ENCODE peak calls at places on chromosomes 13 and 19, in seven cellular contexts. One of them, this sample, is unnamed.

GRCh38 chr13:36360863-36361262 is 14.7 kb upstream of the SPART start:
- DNase-seq in GM23248: no peak
- DNase-seq in A549: no peak
- DNase-seq in GM12864: no peak
- DNase-seq in GM12878: no peak
- DNase-seq in breast epithelium: no peak
- DNase-seq in lower lobe of right lung: no peak
- DNase-seq in this sample: no peak

GRCh38 chr19:12985049-12985776 is 10.1 kb upstream of the NFIX start:
- DNase-seq in GM23248: peak; percentile 88
- DNase-seq in A549: no peak
- DNase-seq in GM12864: no peak
- DNase-seq in GM12878: no peak
- DNase-seq in breast epithelium: no peak
- DNase-seq in lower lobe of right lung: no peak
- DNase-seq in this sample: peak; percentile 44

GRCh38 chr19:40441719-40442253 is 2.3 kb downstream of the SERTAD3 start:
- DNase-seq in GM23248: no peak
- DNase-seq in A549: no peak
- DNase-seq in GM12864: no peak
- DNase-seq in GM12878: no peak
- DNase-seq in breast epithelium: no peak
- DNase-seq in lower lobe of right lung: no peak
- DNase-seq in this sample: no peak

GRCh38 chr19:40609561-40610395 is 8.6 kb downstream of the LTBP4 start:
- DNase-seq in GM23248: peak; percentile 94
- DNase-seq in A549: peak; percentile 93
- DNase-seq in GM12864: peak; percentile 79
- DNase-seq in GM12878: peak; percentile 70
- DNase-seq in breast epithelium: peak; percentile 94
- DNase-seq in lower lobe of right lung: peak; percentile 95
- DNase-seq in this sample: no peak

GRCh38 chr13:98141938-98142426 is 912 bp upstream of the FARP1 start:
- DNase-seq in GM23248: no peak
- DNase-seq in A549: no peak
- DNase-seq in GM12864: no peak
- DNase-seq in GM12878: no peak
- DNase-seq in breast epithelium: no peak
- DNase-seq in lower lobe of right lung: peak; percentile 58
- DNase-seq in this sample: no peak

GRCh38 chr19:2719910-2720776 is 1.0 kb downstream of the DIRAS1 start:
- DNase-seq in GM23248: peak; percentile 85
- DNase-seq in A549: no peak
- DNase-seq in GM12864: no peak
- DNase-seq in GM12878: no peak
- DNase-seq in breast epithelium: no peak
- DNase-seq in lower lobe of right lung: peak; percentile 44
- DNase-seq in this sample: no peak

GRCh38 chr13:28537149-28537548 is 42.2 kb upstream of the FLT1 start:
- DNase-seq in GM23248: no peak
- DNase-seq in A549: no peak
- DNase-seq in GM12864: no peak
- DNase-seq in GM12878: no peak
- DNase-seq in breast epithelium: no peak
- DNase-seq in lower lobe of right lung: no peak
- DNase-seq in this sample: no peak

GRCh38 chr13:25136872-25137623 is 35.0 kb downstream of the AMER2 start:
- DNase-seq in GM23248: no peak
- DNase-seq in A549: no peak
- DNase-seq in GM12864: no peak
- DNase-seq in GM12878: no peak
- DNase-seq in breast epithelium: no peak
- DNase-seq in lower lobe of right lung: no peak
- DNase-seq in this sample: no peak

GRCh38 chr19:51002542-51003311 is 1.3 kb upstream of the KLK8 start:
- DNase-seq in GM23248: peak; percentile 27
- DNase-seq in A549: peak; percentile 92
- DNase-seq in GM12864: no peak
- DNase-seq in GM12878: no peak
- DNase-seq in breast epithelium: no peak
- DNase-seq in lower lobe of right lung: no peak
- DNase-seq in this sample: no peak

GRCh38 chr13:48155850-48156249 is 60.9 kb upstream of the MED4 start:
- DNase-seq in GM23248: peak; percentile 82
- DNase-seq in A549: peak; percentile 23
- DNase-seq in GM12864: no peak
- DNase-seq in GM12878: peak; percentile 24
- DNase-seq in breast epithelium: no peak
- DNase-seq in lower lobe of right lung: no peak
- DNase-seq in this sample: peak; percentile 36

GRCh38 chr19:44847144-44848035 is 1.3 kb downstream of the NECTIN2 start:
- DNase-seq in GM23248: peak; percentile 80
- DNase-seq in A549: peak; percentile 64
- DNase-seq in GM12864: no peak
- DNase-seq in GM12878: no peak
- DNase-seq in breast epithelium: peak; percentile 88
- DNase-seq in lower lobe of right lung: peak; percentile 85
- DNase-seq in this sample: no peak

GRCh38 chr13:112680741-112681360 is 9.0 kb upstream of the ATP11A start:
- DNase-seq in GM23248: no peak
- DNase-seq in A549: no peak
- DNase-seq in GM12864: no peak
- DNase-seq in GM12878: no peak
- DNase-seq in breast epithelium: no peak
- DNase-seq in lower lobe of right lung: peak; percentile 23
- DNase-seq in this sample: no peak

GRCh38 chr13:27970382-27971235 is 1.5 kb upstream of the CDX2 start:
- DNase-seq in GM23248: no peak
- DNase-seq in A549: no peak
- DNase-seq in GM12864: no peak
- DNase-seq in GM12878: no peak
- DNase-seq in breast epithelium: no peak
- DNase-seq in lower lobe of right lung: no peak
- DNase-seq in this sample: no peak

GRCh38 chr13:67278230-67278629 is 48.1 kb upstream of the PCDH9 start:
- DNase-seq in GM23248: peak; percentile 52
- DNase-seq in A549: no peak
- DNase-seq in GM12864: no peak
- DNase-seq in GM12878: no peak
- DNase-seq in breast epithelium: no peak
- DNase-seq in lower lobe of right lung: no peak
- DNase-seq in this sample: peak; percentile 98

GRCh38 chr19:32287811-32288227 is 57.6 kb upstream of the ZNF507 start:
- DNase-seq in GM23248: peak; percentile 76
- DNase-seq in A549: peak; percentile 87
- DNase-seq in GM12864: no peak
- DNase-seq in GM12878: no peak
- DNase-seq in breast epithelium: no peak
- DNase-seq in lower lobe of right lung: peak; percentile 59
- DNase-seq in this sample: peak; percentile 19

GRCh38 chr13:104782741-104783140 is 1716.5 kb upstream of the SLC10A2 start:
- DNase-seq in GM23248: no peak
- DNase-seq in A549: no peak
- DNase-seq in GM12864: no peak
- DNase-seq in GM12878: no peak
- DNase-seq in breast epithelium: no peak
- DNase-seq in lower lobe of right lung: no peak
- DNase-seq in this sample: no peak

GRCh38 chr13:112733661-112734379 is 44.0 kb downstream of the ATP11A start:
- DNase-seq in GM23248: no peak
- DNase-seq in A549: no peak
- DNase-seq in GM12864: no peak
- DNase-seq in GM12878: no peak
- DNase-seq in breast epithelium: no peak
- DNase-seq in lower lobe of right lung: no peak
- DNase-seq in this sample: no peak

GRCh38 chr19:45098521-45099464 is 5.8 kb downstream of the PPP1R37 start:
- DNase-seq in GM23248: peak; percentile 48
- DNase-seq in A549: no peak
- DNase-seq in GM12864: no peak
- DNase-seq in GM12878: no peak
- DNase-seq in breast epithelium: no peak
- DNase-seq in lower lobe of right lung: no peak
- DNase-seq in this sample: no peak

GRCh38 chr13:110431851-110432294 is 124.8 kb downstream of the COL4A2 start:
- DNase-seq in GM23248: no peak
- DNase-seq in A549: no peak
- DNase-seq in GM12864: no peak
- DNase-seq in GM12878: no peak
- DNase-seq in breast epithelium: no peak
- DNase-seq in lower lobe of right lung: no peak
- DNase-seq in this sample: no peak

GRCh38 chr19:788821-789472 is 8.3 kb upstream of the PTBP1 start:
- DNase-seq in GM23248: peak; percentile 65
- DNase-seq in A549: no peak
- DNase-seq in GM12864: no peak
- DNase-seq in GM12878: no peak
- DNase-seq in breast epithelium: no peak
- DNase-seq in lower lobe of right lung: no peak
- DNase-seq in this sample: no peak

GRCh38 chr13:102726430-102726829 is 31.6 kb upstream of the METTL21C start:
- DNase-seq in GM23248: no peak
- DNase-seq in A549: peak; percentile 10
- DNase-seq in GM12864: no peak
- DNase-seq in GM12878: no peak
- DNase-seq in breast epithelium: no peak
- DNase-seq in lower lobe of right lung: no peak
- DNase-seq in this sample: no peak

DNA sequence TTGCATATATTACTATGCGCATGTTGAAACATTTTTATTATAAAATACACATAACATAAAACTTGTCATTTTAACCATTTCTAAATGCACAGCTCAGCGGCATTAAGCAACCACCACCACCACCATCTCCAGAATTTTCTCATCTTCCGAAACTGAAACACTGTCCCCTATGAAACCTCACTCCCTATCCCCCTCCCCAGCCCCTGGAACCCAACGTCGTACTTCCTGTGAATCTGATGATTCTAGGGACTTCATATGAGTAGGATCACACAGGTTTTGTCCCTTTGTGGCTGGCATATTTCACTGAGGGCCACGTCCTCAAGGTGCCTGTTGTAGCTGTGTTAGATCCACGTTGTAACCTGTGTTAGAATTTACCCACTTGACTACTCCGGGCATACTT is 716 bp upstream of the MAP2K2 start:
- DNase-seq in GM23248: no peak
- DNase-seq in A549: no peak
- DNase-seq in GM12864: no peak
- DNase-seq in GM12878: no peak
- DNase-seq in breast epithelium: no peak
- DNase-seq in lower lobe of right lung: no peak
- DNase-seq in this sample: no peak
- H3K4me3 ChIP-seq in GM23248: peak overlapping the region; percentile 86
- H3K4me3 ChIP-seq in A549: peak overlapping the region; percentile 89
- H3K4me3 ChIP-seq in GM12864: no peak overlapping the region
- H3K4me3 ChIP-seq in GM12878: peak overlapping the region; percentile 74
- H3K4me3 ChIP-seq in breast epithelium: peak overlapping the region; percentile 100
- H3K4me3 ChIP-seq in lower lobe of right lung: peak overlapping the region; percentile 64
- H3K4me3 ChIP-seq in this sample: peak overlapping the region; percentile 79

DNA sequence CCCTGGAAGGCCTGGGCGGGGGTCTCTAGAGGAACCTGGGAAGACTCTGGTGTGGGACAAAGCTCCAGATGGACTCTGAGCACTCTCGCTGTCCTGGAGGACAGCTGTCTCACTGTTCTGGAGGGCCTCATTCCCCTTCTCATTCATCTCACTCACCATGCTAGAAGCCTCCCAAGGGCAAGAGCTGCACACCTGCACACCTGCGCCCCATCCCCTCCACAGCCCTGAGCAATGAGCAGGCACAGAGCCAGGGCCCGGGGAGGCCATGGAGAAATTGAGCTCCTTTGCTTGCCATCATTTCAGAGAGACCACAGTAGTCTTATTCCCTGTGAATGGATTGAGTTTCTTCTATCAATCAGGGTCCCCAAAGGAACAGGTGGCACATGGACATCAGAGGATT is 1168.5 kb downstream of the UQCRFS1 start:
- DNase-seq in GM23248: no peak
- DNase-seq in A549: no peak
- DNase-seq in GM12864: no peak
- DNase-seq in GM12878: no peak
- DNase-seq in breast epithelium: no peak
- DNase-seq in lower lobe of right lung: no peak
- DNase-seq in this sample: no peak
- H3K4me3 ChIP-seq in GM23248: no peak overlapping the region
- H3K4me3 ChIP-seq in A549: no peak overlapping the region
- H3K4me3 ChIP-seq in GM12864: no peak overlapping the region
- H3K4me3 ChIP-seq in GM12878: no peak overlapping the region
- H3K4me3 ChIP-seq in breast epithelium: no peak overlapping the region
- H3K4me3 ChIP-seq in lower lobe of right lung: no peak overlapping the region
- H3K4me3 ChIP-seq in this sample: no peak overlapping the region

DNA sequence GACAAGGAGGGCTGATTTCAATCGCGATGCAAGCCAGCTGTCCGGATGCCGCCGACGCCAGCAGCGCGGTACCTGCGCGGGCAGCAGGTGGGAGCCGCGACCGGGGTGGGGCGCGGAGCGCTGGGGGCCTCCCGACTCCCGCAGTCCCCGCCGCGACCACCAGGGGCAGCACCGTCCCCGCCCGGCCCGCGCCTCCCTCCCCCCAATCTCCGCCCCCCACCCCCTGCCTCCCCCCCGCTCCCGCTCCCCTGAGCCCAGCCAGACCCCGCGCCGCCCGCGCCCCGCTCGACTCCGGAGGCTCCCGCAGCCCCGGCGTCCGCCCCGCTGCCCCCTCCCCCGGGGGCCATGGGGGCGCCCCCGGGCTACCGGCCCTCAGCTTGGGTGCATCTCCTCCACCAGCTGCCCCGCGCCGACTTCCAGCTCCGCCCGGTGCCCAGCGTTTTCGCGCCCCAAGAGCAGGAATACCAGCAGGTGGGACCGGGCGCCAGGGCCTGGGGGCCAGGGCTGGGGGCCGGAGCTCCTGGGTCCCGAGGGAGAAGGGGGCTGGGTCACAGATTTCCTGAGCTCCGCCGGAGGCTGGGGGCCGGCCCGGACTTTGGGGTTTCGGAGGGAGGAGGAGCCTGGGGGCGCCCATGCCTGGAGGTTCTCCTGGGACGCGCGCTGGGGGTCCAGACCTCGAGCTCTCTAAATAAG is at the start of gene TTYH1:
- DNase-seq in GM23248: no peak
- DNase-seq in A549: no peak
- DNase-seq in GM12864: no peak
- DNase-seq in GM12878: no peak
- DNase-seq in breast epithelium: no peak
- DNase-seq in lower lobe of right lung: no peak
- DNase-seq in this sample: no peak
- H3K4me3 ChIP-seq in GM23248: no peak within 1 kb of the TSS
- H3K4me3 ChIP-seq in A549: no peak within 1 kb of the TSS
- H3K4me3 ChIP-seq in GM12864: no peak within 1 kb of the TSS
- H3K4me3 ChIP-seq in GM12878: no peak within 1 kb of the TSS
- H3K4me3 ChIP-seq in breast epithelium: peak within 1 kb of the TSS; percentile 57
- H3K4me3 ChIP-seq in lower lobe of right lung: no peak within 1 kb of the TSS
- H3K4me3 ChIP-seq in this sample: no peak within 1 kb of the TSS

DNA sequence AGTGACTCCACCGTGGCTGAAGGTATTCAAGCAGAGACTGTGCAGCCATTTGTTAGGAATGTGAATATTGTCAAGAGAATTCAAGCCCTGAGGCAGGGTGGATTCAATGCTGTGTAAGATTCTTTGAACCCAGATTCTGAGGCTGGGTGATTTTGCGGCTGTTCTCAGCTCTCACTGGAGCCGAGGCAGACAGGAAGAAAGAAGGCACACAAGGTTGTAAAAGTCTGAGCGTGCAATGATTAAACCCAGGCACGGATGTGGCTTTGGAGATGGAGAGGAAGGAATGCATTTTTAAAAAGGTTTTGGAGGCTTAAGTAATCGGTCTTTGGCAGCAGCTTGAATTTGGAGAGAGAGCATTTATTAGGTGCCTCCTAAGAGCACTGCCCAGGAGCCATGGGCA is 187.9 kb downstream of the KATNAL1 start:
- DNase-seq in GM23248: peak; percentile 89
- DNase-seq in A549: no peak
- DNase-seq in GM12864: no peak
- DNase-seq in GM12878: no peak
- DNase-seq in breast epithelium: no peak
- DNase-seq in lower lobe of right lung: no peak
- DNase-seq in this sample: no peak
- H3K4me3 ChIP-seq in GM23248: peak overlapping the region; percentile 59
- H3K4me3 ChIP-seq in A549: no peak overlapping the region
- H3K4me3 ChIP-seq in GM12864: no peak overlapping the region
- H3K4me3 ChIP-seq in GM12878: no peak overlapping the region
- H3K4me3 ChIP-seq in breast epithelium: no peak overlapping the region
- H3K4me3 ChIP-seq in lower lobe of right lung: no peak overlapping the region
- H3K4me3 ChIP-seq in this sample: no peak overlapping the region

This sample was measured in skeletal muscle cell.